ENCODE peak calls at places on chromosomes 2 and 18, in five cellular contexts. One of them, this sample, is unnamed.

GRCh38 chr2:60414731-60415130 is 138.7 kb downstream of the BCL11A start:
- DNase-seq in hepatocyte: no peak
- DNase-seq in MM.1S: no peak
- DNase-seq in astrocyte: peak; percentile 49
- DNase-seq in HepG2: no peak
- DNase-seq in this sample: peak; percentile 39

GRCh38 chr2:219459460-219460311 is 25.0 kb downstream of the SPEG start:
- DNase-seq in hepatocyte: peak; percentile 75
- DNase-seq in MM.1S: no peak
- DNase-seq in astrocyte: peak; percentile 33
- DNase-seq in HepG2: peak; percentile 58
- DNase-seq in this sample: peak; percentile 62

GRCh38 chr2:52390651-52391050 is 1358.7 kb upstream of the NRXN1 start:
- DNase-seq in hepatocyte: no peak
- DNase-seq in MM.1S: no peak
- DNase-seq in astrocyte: peak; percentile 11
- DNase-seq in HepG2: no peak
- DNase-seq in this sample: no peak

GRCh38 chr18:29078272-29078671 is 901.3 kb upstream of the CDH2 start:
- DNase-seq in hepatocyte: peak; percentile 3
- DNase-seq in MM.1S: no peak
- DNase-seq in astrocyte: no peak
- DNase-seq in HepG2: no peak
- DNase-seq in this sample: no peak

GRCh38 chr18:34322365-34323289 is 97.9 kb upstream of the NOL4 start:
- DNase-seq in hepatocyte: peak; percentile 86
- DNase-seq in MM.1S: peak; percentile 53
- DNase-seq in astrocyte: peak; percentile 46
- DNase-seq in HepG2: peak; percentile 59
- DNase-seq in this sample: peak; percentile 66

GRCh38 chr2:45263147-45263546 is 253.9 kb upstream of the SIX2 start:
- DNase-seq in hepatocyte: no peak
- DNase-seq in MM.1S: no peak
- DNase-seq in astrocyte: no peak
- DNase-seq in HepG2: no peak
- DNase-seq in this sample: no peak

GRCh38 chr2:36965196-36965595 is 1.1 kb downstream of the STRN start:
- DNase-seq in hepatocyte: no peak
- DNase-seq in MM.1S: no peak
- DNase-seq in astrocyte: no peak
- DNase-seq in HepG2: no peak
- DNase-seq in this sample: no peak

GRCh38 chr2:216619411-216620393 is 13.5 kb upstream of the IGFBP2 start:
- DNase-seq in hepatocyte: peak; percentile 47
- DNase-seq in MM.1S: no peak
- DNase-seq in astrocyte: no peak
- DNase-seq in HepG2: peak; percentile 62
- DNase-seq in this sample: peak; percentile 77

GRCh38 chr2:99821572-99822369 is 320.6 kb downstream of the AFF3 start:
- DNase-seq in hepatocyte: no peak
- DNase-seq in MM.1S: no peak
- DNase-seq in astrocyte: peak; percentile 90
- DNase-seq in HepG2: no peak
- DNase-seq in this sample: peak; percentile 91

GRCh38 chr2:152715854-152716428 is 1.3 kb downstream of the PRPF40A start:
- DNase-seq in hepatocyte: peak; percentile 44
- DNase-seq in MM.1S: peak; percentile 32
- DNase-seq in astrocyte: no peak
- DNase-seq in HepG2: peak; percentile 84
- DNase-seq in this sample: no peak

GRCh38 chr2:207189040-207189439 is 23.3 kb upstream of the KLF7 start:
- DNase-seq in hepatocyte: no peak
- DNase-seq in MM.1S: no peak
- DNase-seq in astrocyte: no peak
- DNase-seq in HepG2: no peak
- DNase-seq in this sample: peak; percentile 0

GRCh38 chr2:169363570-169364150 is 1.3 kb upstream of the LRP2 start:
- DNase-seq in hepatocyte: peak; percentile 62
- DNase-seq in MM.1S: peak; percentile 67
- DNase-seq in astrocyte: no peak
- DNase-seq in HepG2: no peak
- DNase-seq in this sample: peak; percentile 8

GRCh38 chr2:187365315-187365714 is 82.7 kb downstream of the CALCRL start:
- DNase-seq in hepatocyte: no peak
- DNase-seq in MM.1S: no peak
- DNase-seq in astrocyte: no peak
- DNase-seq in HepG2: no peak
- DNase-seq in this sample: no peak

GRCh38 chr2:231172020-231172419 is 26.4 kb upstream of the ARMC9 start:
- DNase-seq in hepatocyte: no peak
- DNase-seq in MM.1S: no peak
- DNase-seq in astrocyte: peak; percentile 78
- DNase-seq in HepG2: no peak
- DNase-seq in this sample: no peak

GRCh38 chr2:230774348-230774951 is 61.8 kb downstream of the CAB39 start:
- DNase-seq in hepatocyte: no peak
- DNase-seq in MM.1S: no peak
- DNase-seq in astrocyte: peak; percentile 87
- DNase-seq in HepG2: no peak
- DNase-seq in this sample: peak; percentile 94

GRCh38 chr18:49863769-49864615 is 50.7 kb upstream of the ACAA2 start:
- DNase-seq in hepatocyte: no peak
- DNase-seq in MM.1S: no peak
- DNase-seq in astrocyte: no peak
- DNase-seq in HepG2: no peak
- DNase-seq in this sample: no peak

GRCh38 chr2:220277445-220277960 is 650.1 kb downstream of the SLC4A3 start:
- DNase-seq in hepatocyte: peak; percentile 29
- DNase-seq in MM.1S: no peak
- DNase-seq in astrocyte: peak; percentile 95
- DNase-seq in HepG2: no peak
- DNase-seq in this sample: peak; percentile 57

GRCh38 chr2:241443486-241444223 is 64.7 kb downstream of the STK25 start:
- DNase-seq in hepatocyte: no peak
- DNase-seq in MM.1S: peak; percentile 96
- DNase-seq in astrocyte: peak; percentile 80
- DNase-seq in HepG2: no peak
- DNase-seq in this sample: peak; percentile 86

GRCh38 chr2:238913931-238914647 is 66.2 kb downstream of the TWIST2 start:
- DNase-seq in hepatocyte: no peak
- DNase-seq in MM.1S: no peak
- DNase-seq in astrocyte: no peak
- DNase-seq in HepG2: no peak
- DNase-seq in this sample: no peak

GRCh38 chr18:6920099-6920955 is 190.8 kb downstream of the ARHGAP28 start:
- DNase-seq in hepatocyte: peak; percentile 72
- DNase-seq in MM.1S: peak; percentile 36
- DNase-seq in astrocyte: peak; percentile 39
- DNase-seq in HepG2: peak; percentile 61
- DNase-seq in this sample: peak; percentile 41

GRCh38 chr18:76953186-76953982 is 131.0 kb downstream of the ZNF236 start:
- DNase-seq in hepatocyte: no peak
- DNase-seq in MM.1S: no peak
- DNase-seq in astrocyte: peak; percentile 19
- DNase-seq in HepG2: no peak
- DNase-seq in this sample: peak; percentile 36

GRCh38 chr2:15874311-15874710 is 66.0 kb upstream of the MYCN start:
- DNase-seq in hepatocyte: no peak
- DNase-seq in MM.1S: no peak
- DNase-seq in astrocyte: no peak
- DNase-seq in HepG2: no peak
- DNase-seq in this sample: no peak

GRCh38 chr2:180905002-180905401 is 75.4 kb upstream of the UBE2E3 start:
- DNase-seq in hepatocyte: no peak
- DNase-seq in MM.1S: no peak
- DNase-seq in astrocyte: no peak
- DNase-seq in HepG2: no peak
- DNase-seq in this sample: no peak

GRCh38 chr18:10045296-10045891 is 131.6 kb downstream of the VAPA start:
- DNase-seq in hepatocyte: no peak
- DNase-seq in MM.1S: no peak
- DNase-seq in astrocyte: no peak
- DNase-seq in HepG2: no peak
- DNase-seq in this sample: no peak

GRCh38 chr2:194610297-194610696 is 1046.7 kb upstream of the SLC39A10 start:
- DNase-seq in hepatocyte: no peak
- DNase-seq in MM.1S: no peak
- DNase-seq in astrocyte: no peak
- DNase-seq in HepG2: no peak
- DNase-seq in this sample: no peak

GRCh38 chr18:27114842-27115241 is 70.3 kb downstream of the CHST9 start:
- DNase-seq in hepatocyte: no peak
- DNase-seq in MM.1S: no peak
- DNase-seq in astrocyte: no peak
- DNase-seq in HepG2: no peak
- DNase-seq in this sample: no peak

GRCh38 chr18:41227993-41228392 is 727.0 kb upstream of the PIK3C3 start:
- DNase-seq in hepatocyte: no peak
- DNase-seq in MM.1S: no peak
- DNase-seq in astrocyte: no peak
- DNase-seq in HepG2: no peak
- DNase-seq in this sample: no peak

DNA sequence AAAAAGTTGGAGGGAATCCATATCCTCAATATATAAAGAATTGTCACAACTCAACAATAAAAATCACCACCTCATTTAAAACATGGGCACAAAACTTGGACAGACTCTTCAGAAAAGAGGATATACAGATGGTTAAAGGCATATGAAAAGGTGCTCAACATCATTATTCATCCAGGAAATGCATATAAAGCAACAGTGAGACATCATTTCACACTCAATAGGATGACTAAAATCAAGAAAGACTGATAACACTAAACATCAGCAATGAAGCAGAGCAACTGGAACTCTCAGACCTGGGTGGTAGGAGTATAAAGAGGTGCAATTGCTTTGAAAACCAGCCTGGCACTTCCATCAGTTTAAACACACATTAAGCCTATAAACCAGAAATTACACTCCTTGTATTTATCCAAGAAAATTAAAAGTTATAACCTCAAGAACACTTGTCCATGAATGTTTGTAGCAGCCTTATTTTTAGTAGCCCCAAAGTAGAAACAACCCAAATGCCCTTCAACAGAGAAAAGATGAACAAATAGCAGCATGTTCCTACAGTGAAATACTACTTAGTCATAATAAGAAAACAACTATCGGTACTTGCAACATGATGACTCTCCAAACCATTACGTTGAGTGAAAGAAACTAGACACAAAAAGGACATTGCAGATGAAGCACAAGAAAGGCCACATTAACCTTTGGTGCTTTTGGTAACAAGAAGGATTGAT is 79.1 kb upstream of the TANC1 start:
- DNase-seq in hepatocyte: no peak
- DNase-seq in MM.1S: no peak
- DNase-seq in astrocyte: peak; percentile 29
- DNase-seq in HepG2: no peak
- DNase-seq in this sample: peak; percentile 33
- H3K36me3 ChIP-seq in hepatocyte: no peaks in the 10 kb centered on the region
- H3K36me3 ChIP-seq in MM.1S: no peaks in the 10 kb centered on the region
- H3K36me3 ChIP-seq in astrocyte: no peaks in the 10 kb centered on the region
- H3K36me3 ChIP-seq in HepG2: no peaks in the 10 kb centered on the region
- H3K36me3 ChIP-seq in this sample: no peaks in the 10 kb centered on the region

GRCh38 chr2:232551289-232551688 is 800 bp downstream of the EIF4E2 start:
- DNase-seq in hepatocyte: no peak
- DNase-seq in MM.1S: no peak
- DNase-seq in astrocyte: no peak
- DNase-seq in HepG2: no peak
- DNase-seq in this sample: no peak

GRCh38 chr2:232549655-232550350 is 554 bp downstream of the TIGD1 start:
- DNase-seq in hepatocyte: no peak
- DNase-seq in MM.1S: no peak
- DNase-seq in astrocyte: no peak
- DNase-seq in HepG2: no peak
- DNase-seq in this sample: no peak

GRCh38 chr2:232551776-232552175 is 1.3 kb downstream of the EIF4E2 start:
- DNase-seq in hepatocyte: no peak
- DNase-seq in MM.1S: no peak
- DNase-seq in astrocyte: no peak
- DNase-seq in HepG2: no peak
- DNase-seq in this sample: no peak

GRCh38 chr2:232547991-232548390 is 2.4 kb downstream of the TIGD1 start:
- DNase-seq in hepatocyte: no peak
- DNase-seq in MM.1S: no peak
- DNase-seq in astrocyte: no peak
- DNase-seq in HepG2: no peak
- DNase-seq in this sample: no peak

GRCh38 chr2:232550351-232551261 is at the start of the genes EIF4E2 and TIGD1:
- DNase-seq in hepatocyte: peak; percentile 97
- DNase-seq in MM.1S: peak; percentile 92
- DNase-seq in astrocyte: peak; percentile 88
- DNase-seq in HepG2: peak; percentile 95
- DNase-seq in this sample: peak; percentile 93
- H3K79me2 ChIP-seq in hepatocyte: peaks cover 82% of the 10 kb centered on the region
- H3K79me2 ChIP-seq in MM.1S: peaks cover 59% of the 10 kb centered on the region
- H3K79me2 ChIP-seq in astrocyte: peaks cover 97% of the 10 kb centered on the region
- H3K79me2 ChIP-seq in HepG2: peaks cover 64% of the 10 kb centered on the region
- H3K79me2 ChIP-seq in this sample: peaks cover 49% of the 10 kb centered on the region

DNA sequence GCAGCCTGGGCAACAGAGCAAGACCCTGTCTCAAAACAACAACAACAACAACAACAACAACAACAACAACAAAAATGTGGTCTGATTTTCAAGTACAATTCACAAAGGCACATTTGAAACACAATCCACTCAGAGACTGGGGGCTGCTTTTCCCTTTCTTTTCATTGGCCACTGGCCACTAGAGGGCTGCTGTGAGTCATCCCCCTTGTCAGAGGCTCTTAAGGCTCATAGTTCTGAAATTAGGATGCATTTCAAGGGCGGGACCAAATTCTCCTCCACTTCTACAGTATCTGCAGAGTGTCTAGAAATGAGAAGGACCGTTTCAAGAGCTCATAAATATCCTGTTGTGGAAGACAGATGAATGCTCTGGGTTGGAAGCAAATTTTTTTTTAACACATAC is 285.4 kb downstream of the NRXN1 start:
- DNase-seq in hepatocyte: peak; percentile 43
- DNase-seq in MM.1S: peak; percentile 42
- DNase-seq in astrocyte: peak; percentile 42
- DNase-seq in HepG2: peak; percentile 22
- DNase-seq in this sample: peak; percentile 1
- TF ChIP-seq CTCF in hepatocyte: peak; percentile 60
- TF ChIP-seq CTCF in MM.1S: peak; percentile 79
- TF ChIP-seq CTCF in astrocyte: peak; percentile 59
- TF ChIP-seq CTCF in HepG2: peak; percentile 50
- TF ChIP-seq CTCF in this sample: peak; percentile 17

DNA sequence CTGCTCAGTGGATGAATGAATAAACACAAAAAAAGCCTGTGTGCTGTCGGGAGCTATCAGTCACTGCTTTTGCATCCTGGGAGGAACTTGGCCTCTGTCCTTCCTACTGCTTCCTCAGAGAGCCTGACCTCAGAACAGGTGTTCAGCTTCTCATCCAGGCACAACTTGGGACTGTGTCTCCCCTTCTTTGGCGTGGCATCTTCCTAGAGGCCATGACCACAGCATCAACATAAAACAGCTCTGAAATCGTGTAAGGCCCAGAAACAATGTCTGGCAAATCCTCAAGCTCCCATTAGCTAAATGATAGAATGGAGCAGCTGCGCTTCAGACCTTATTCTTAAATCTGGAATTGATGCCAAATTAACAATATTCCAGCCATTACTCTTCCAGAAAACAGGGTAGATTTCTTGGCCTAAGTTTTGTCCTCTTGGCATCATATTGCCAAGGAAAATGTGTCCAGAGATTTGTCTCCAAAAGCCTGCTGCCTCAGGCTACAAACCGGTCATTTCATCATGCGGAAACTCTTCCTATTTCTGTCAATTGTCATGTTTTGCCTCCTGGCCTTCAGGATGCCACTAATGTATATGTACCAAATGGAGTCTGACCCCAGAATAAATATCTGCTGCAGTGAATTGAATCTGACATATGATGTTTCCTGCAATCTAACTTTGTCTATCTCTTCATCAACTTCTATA is 53.2 kb upstream of the RAB27B start:
- DNase-seq in hepatocyte: no peak
- DNase-seq in MM.1S: no peak
- DNase-seq in astrocyte: peak; percentile 38
- DNase-seq in HepG2: no peak
- DNase-seq in this sample: peak; percentile 55
- H3K36me3 ChIP-seq in hepatocyte: no peaks in the 10 kb centered on the region
- H3K36me3 ChIP-seq in MM.1S: no peaks in the 10 kb centered on the region
- H3K36me3 ChIP-seq in astrocyte: no peaks in the 10 kb centered on the region
- H3K36me3 ChIP-seq in HepG2: no peaks in the 10 kb centered on the region
- H3K36me3 ChIP-seq in this sample: no peaks in the 10 kb centered on the region

This sample was measured in fibroblast of lung.